ENCODE peak calls at places on chromosomes 2 and 18, in four cellular contexts. Q, D, G and B are unnamed samples.

GRCh38 chr2:239930871-239931771 is 94.0 kb downstream of the NDUFA10 start:
- DNase-seq in Q (no peak), D (no peak), G (no peak), B (no peak)

GRCh38 chr2:37746883-37747282 is 75.4 kb upstream of the CDC42EP3 start:
- DNase-seq in Q (no peak), D (no peak), G (no peak), B (no peak)

GRCh38 chr2:152200562-152201465 is 25.3 kb upstream of the STAM2 start:
- DNase-seq in D (peak; percentile 100), G (peak; percentile 98), Q (peak; percentile 94), B (peak; percentile 99)

GRCh38 chr2:18311413-18311812 is 249.0 kb downstream of the RDH14 start:
- DNase-seq in Q (no peak), D (no peak), G (peak; percentile 73), B (peak; percentile 82)

GRCh38 chr2:54557601-54558187 is 101.6 kb downstream of the SPTBN1 start:
- DNase-seq in Q (peak; percentile 71), D (peak; percentile 63), G (peak; percentile 62), B (peak; percentile 22)

GRCh38 chr2:112692914-112693313 is 27.9 kb upstream of the NT5DC4 start:
- DNase-seq in D (peak; percentile 76), Q (peak; percentile 25), G (peak; percentile 24), B (peak; percentile 51)

GRCh38 chr2:191857406-191857805 is 10.5 kb upstream of the CAVIN2 start:
- DNase-seq in D (peak; percentile 60), G (peak; percentile 85), Q (no peak), B (peak; percentile 55)

GRCh38 chr2:26591619-26592505 is 49.3 kb downstream of the CIB4 start:
- DNase-seq in Q (no peak), G (no peak), D (peak; percentile 25), B (no peak)

GRCh38 chr2:210259687-210260086 is 34.4 kb upstream of the ACADL start:
- DNase-seq in D (no peak), G (no peak), Q (no peak), B (no peak)

GRCh38 chr2:67399831-67400489 is 2.8 kb downstream of the ETAA1 start:
- DNase-seq in D (peak; percentile 42), Q (no peak), G (peak; percentile 71), B (peak; percentile 57)

GRCh38 chr2:64474200-64474630 is 20.3 kb downstream of the LGALSL start:
- DNase-seq in G (no peak), D (no peak), Q (no peak), B (no peak)

GRCh38 chr18:41938445-41938844 is 16.6 kb upstream of the PIK3C3 start:
- DNase-seq in Q (no peak), G (peak; percentile 97), D (peak; percentile 26), B (peak; percentile 94)

GRCh38 chr2:43000242-43001054 is 208.1 kb upstream of the HAAO start:
- DNase-seq in Q (no peak), G (no peak), D (no peak), B (no peak)

GRCh38 chr18:54780970-54781369 is 47.3 kb upstream of the RAB27B start:
- DNase-seq in G (no peak), Q (no peak), D (no peak), B (no peak)

GRCh38 chr18:31652355-31652754 is 32.0 kb downstream of the B4GALT6 start:
- DNase-seq in Q (no peak), G (no peak), D (no peak), B (no peak)

GRCh38 chr2:112630268-112630667 is 15.5 kb upstream of the SLC20A1 start:
- DNase-seq in D (no peak), G (no peak), Q (no peak), B (no peak)

GRCh38 chr2:188381614-188382013 is 89.9 kb downstream of the GULP1 start:
- DNase-seq in D (peak; percentile 78), G (peak; percentile 84), Q (no peak), B (peak; percentile 69)

GRCh38 chr2:113895301-113895700 is 5.4 kb downstream of the ACTR3 start:
- DNase-seq in Q (no peak), D (no peak), G (peak; percentile 48), B (peak; percentile 57)

GRCh38 chr2:159788218-159788617 is 9.8 kb downstream of the CD302 start:
- DNase-seq in G (no peak), D (peak; percentile 27), Q (peak; percentile 6), B (no peak)

GRCh38 chr18:58856881-58857280 is 7.8 kb upstream of the ZNF532 start:
- DNase-seq in G (peak; percentile 56), D (peak; percentile 81), Q (no peak), B (peak; percentile 74)

GRCh38 chr2:235508371-235509160 is 14.7 kb downstream of the AGAP1 start:
- DNase-seq in D (no peak), Q (no peak), G (no peak), B (no peak)
- H3K4me1 ChIP-seq in D (peaks cover 6% of the 10 kb centered on the region), Q (peaks cover 32% of the 10 kb centered on the region), G (peaks cover 11% of the 10 kb centered on the region), B (peaks cover 4% of the 10 kb centered on the region)

DNA sequence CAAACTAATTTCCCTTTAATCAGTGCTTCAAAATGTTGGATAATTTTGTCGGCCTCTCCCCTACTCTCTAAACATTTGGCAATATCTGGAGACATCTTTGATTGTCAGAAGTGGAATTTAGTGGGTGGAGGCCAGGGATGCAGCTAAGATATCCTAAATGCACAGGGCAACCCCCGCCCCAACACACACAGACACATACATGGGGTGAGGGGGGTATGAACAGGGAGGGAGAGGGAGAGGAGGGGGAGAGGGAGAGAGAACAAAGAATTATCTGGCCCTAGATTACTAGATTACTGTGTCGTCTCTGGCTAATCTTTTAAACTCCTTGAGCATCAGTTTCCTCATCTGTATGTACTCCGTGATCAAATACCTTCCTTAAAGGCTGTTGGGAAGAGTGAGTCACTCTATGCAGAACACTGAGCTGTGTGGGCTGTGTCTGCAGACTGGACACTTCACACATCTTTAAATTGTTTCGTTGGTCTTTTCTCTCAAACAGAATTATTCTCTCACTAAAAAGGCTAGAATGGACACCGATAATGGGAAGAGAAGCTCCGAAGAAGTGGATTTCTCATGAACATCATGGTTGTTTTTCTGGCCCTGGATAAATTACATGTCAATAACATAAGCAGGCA is 2.9 kb downstream of the RNF149 start:
- DNase-seq in D (peak; percentile 55), G (peak; percentile 89), Q (no peak), B (peak; percentile 90)
- TF ChIP-seq EZH2 in D (no peak), G (no peak), Q (no peak), B (no peak)

GRCh38 chr2:28772351-28772750 is 20.7 kb downstream of the PPP1CB start:
- DNase-seq in G (no peak), D (no peak), Q (no peak), B (no peak)
- H3K4me1 ChIP-seq in G (no peaks in the 10 kb centered on the region), D (no peaks in the 10 kb centered on the region), Q (no peaks in the 10 kb centered on the region), B (peaks cover 7% of the 10 kb centered on the region)

DNA sequence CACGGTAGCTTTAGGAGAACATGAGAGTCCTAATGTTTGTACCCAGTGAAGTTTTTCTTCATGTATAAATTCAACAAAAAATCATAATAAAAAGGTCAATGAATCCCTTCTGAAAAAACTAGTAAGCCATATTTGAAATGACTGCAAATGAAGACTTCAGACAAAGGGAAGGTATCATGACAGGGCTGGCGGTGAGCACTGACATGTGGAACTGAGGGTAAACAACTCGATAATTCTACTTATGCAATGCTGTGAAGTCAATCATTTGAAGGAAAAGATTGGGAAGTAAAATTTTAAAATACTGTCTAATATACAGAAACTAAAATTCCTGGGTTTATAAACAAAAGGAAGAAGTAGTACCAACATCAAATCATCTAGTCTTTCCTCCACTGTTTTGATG is 190.2 kb upstream of the COPS8 start:
- DNase-seq in G (no peak), Q (no peak), D (no peak), B (no peak)
- TF ChIP-seq EZH2 in G (no peak), Q (no peak), D (no peak), B (no peak)